ENCODE peak calls at places on chromosomes 5 and 9, in seven cellular contexts. I, R, S, Z, B, U and Y are unnamed samples.

GRCh38 chr5:158450761-158451160 is 591.8 kb upstream of the CLINT1 start:
- DNase-seq in I (peak), R (no peak), S (no peak), Z (no peak), B (no peak), U (no peak), Y (no peak)

GRCh38 chr5:18699681-18700080 is 1065.4 kb downstream of the TAF11L14 start:
- DNase-seq in I (peak), R (no peak), S (no peak), Z (no peak), B (no peak), U (no peak), Y (no peak)

GRCh38 chr9:86667307-86667706 is 280.0 kb downstream of the GAS1 start:
- DNase-seq in I (peak), R (peak), S (no peak), Z (no peak), B (peak), U (no peak), Y (no peak)

GRCh38 chr9:95116820-95117204 is 200.7 kb downstream of the FANCC start:
- DNase-seq in I (no peak), R (peak), S (no peak), Z (no peak), B (peak), U (no peak), Y (no peak)

GRCh38 chr5:103510851-103511553 is 51.6 kb downstream of the NUDT12 start:
- DNase-seq in I (peak), R (no peak), S (no peak), Z (no peak), B (no peak), U (no peak), Y (no peak)

GRCh38 chr5:62649025-62649424 is 70.4 kb downstream of the LRRC70 start:
- DNase-seq in I (no peak), R (no peak), S (no peak), Z (no peak), B (no peak), U (no peak), Y (no peak)

GRCh38 chr5:149387982-149388381 is 8.9 kb upstream of the IL17B start:
- DNase-seq in I (peak), R (peak), S (no peak), Z (no peak), B (no peak), U (no peak), Y (no peak)

GRCh38 chr5:150149618-150150017 is 6.0 kb downstream of the PDGFRB start:
- DNase-seq in I (no peak), R (no peak), S (no peak), Z (no peak), B (no peak), U (no peak), Y (no peak)

GRCh38 chr5:67063791-67064190 is 132.8 kb downstream of the CD180 start:
- DNase-seq in I (peak), R (peak), S (no peak), Z (no peak), B (peak), U (no peak), Y (no peak)

GRCh38 chr5:11048760-11049159 is 287.7 kb upstream of the DAP start:
- DNase-seq in I (no peak), R (no peak), S (no peak), Z (no peak), B (no peak), U (no peak), Y (no peak)

GRCh38 chr5:37717613-37718431 is 122.0 kb downstream of the GDNF start:
- DNase-seq in I (peak), R (peak), S (no peak), Z (no peak), B (no peak), U (no peak), Y (peak)

GRCh38 chr9:109181284-109181683 is 14.2 kb upstream of the FRRS1L start:
- DNase-seq in I (no peak), R (no peak), S (no peak), Z (peak), B (no peak), U (no peak), Y (no peak)

GRCh38 chr9:118305371-118305770 is 601.2 kb downstream of the TLR4 start:
- DNase-seq in I (no peak), R (no peak), S (no peak), Z (no peak), B (no peak), U (no peak), Y (no peak)

GRCh38 chr9:137115394-137116026 is 977 bp upstream of the DPP7 start:
- DNase-seq in I (no peak), R (no peak), S (no peak), Z (no peak), B (no peak), U (no peak), Y (no peak)

GRCh38 chr5:142726188-142726731 is 40.4 kb upstream of the FGF1 start:
- DNase-seq in I (peak), R (peak), S (no peak), Z (no peak), B (peak), U (no peak), Y (peak)

GRCh38 chr5:175813943-175814630 is 57.3 kb upstream of the CPLX2 start:
- DNase-seq in I (no peak), R (no peak), S (no peak), Z (no peak), B (peak), U (no peak), Y (no peak)

GRCh38 chr5:12840972-12841371 is 936.7 kb upstream of the CTNND2 start:
- DNase-seq in I (no peak), R (no peak), S (no peak), Z (no peak), B (no peak), U (no peak), Y (no peak)

DNA sequence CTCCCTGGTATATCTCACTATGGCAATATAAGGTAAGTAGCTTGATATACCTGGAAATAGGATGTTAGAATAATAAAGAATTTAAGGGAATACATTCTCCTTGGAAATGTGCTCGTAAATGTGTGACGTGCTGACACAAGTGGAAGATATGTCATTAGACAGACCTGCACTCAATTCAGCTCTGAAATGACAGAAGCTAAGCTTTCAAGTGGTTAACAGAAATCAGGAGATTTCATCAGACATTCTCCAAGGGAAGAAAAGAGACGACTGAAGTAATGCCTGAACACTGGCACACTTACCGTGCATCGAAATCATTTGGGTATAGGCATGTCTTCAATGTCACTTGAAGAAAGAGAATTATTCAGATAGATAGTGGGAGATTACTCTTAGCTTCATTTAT is 933.3 kb upstream of the CTNND2 start:
- DNase-seq in I (no peak), R (no peak), S (no peak), Z (no peak), B (no peak), U (no peak), Y (no peak)
- TF ChIP-seq CTCF in I (no peak), R (no peak), S (no peak), Z (no peak), B (no peak), U (no peak), Y (no peak)

DNA sequence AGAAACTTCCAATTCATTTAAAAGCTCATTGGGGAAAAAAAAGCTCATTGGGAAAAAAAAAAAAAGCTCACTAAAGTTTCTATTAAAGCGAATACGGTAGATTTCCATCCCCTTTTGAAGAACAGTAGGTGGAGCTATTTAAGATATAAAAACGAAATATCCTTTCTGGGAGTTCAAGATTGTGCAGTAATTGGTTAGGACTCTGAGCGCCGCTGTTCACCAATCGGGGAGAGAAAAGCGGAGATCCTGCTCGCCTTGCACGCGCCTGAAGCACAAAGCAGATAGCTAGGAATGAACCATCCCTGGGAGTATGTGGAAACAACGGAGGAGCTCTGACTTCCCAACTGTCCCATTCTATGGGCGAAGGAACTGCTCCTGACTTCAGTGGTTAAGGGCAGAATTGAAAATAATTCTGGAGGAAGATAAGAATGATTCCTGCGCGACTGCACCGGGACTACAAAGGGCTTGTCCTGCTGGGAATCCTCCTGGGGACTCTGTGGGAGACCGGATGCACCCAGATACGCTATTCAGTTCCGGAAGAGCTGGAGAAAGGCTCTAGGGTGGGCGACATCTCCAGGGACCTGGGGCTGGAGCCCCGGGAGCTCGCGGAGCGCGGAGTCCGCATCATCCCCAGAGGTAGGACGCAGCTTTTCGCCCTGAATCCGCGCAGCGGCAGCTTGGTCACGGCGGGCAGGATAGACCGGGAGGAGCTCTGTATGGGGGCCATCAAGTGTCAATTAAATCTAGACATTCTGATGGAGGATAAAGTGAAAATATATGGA is at the start of gene PCDHGA12:
- DNase-seq in I (peak), R (peak), S (no peak), Z (peak), B (peak), U (peak), Y (peak)
- H3K4me3 ChIP-seq in I (peak), R (peak), S (no peak), Z (peak), B (peak), U (peak), Y (peak)

DNA sequence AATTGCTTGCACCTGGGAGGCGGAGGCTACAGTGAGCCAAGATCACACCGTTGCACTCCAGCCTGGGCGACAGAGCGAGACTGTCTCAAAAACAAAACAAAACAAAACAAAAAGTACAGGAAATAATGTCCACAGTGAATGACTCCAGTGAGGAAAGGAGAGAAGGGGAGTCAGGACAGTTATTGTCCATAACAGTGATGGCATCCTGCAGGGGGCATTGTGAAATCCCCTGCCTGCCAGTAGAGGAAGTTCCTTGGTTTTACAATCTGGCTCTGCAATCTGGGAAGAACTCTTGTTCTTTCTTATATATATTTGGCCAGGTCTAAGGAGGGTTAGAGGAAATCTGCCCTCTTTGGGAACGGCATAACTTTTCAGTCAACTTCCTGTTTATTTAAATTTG is 8.2 kb downstream of the SH3GL2 start:
- DNase-seq in I (no peak), R (no peak), S (no peak), Z (no peak), B (no peak), U (no peak), Y (no peak)
- TF ChIP-seq CTCF in I (no peak), R (no peak), S (no peak), Z (no peak), B (no peak), U (no peak), Y (peak)

GRCh38 chr5:101675510-101675909 is 620.6 kb downstream of the SLCO4C1 start:
- DNase-seq in I (no peak), R (no peak), S (no peak), Z (no peak), B (no peak), U (no peak), Y (no peak)

GRCh38 chr5:101676646-101677045 is 619.4 kb downstream of the SLCO4C1 start:
- DNase-seq in I (no peak), R (no peak), S (no peak), Z (no peak), B (no peak), U (no peak), Y (no peak)

GRCh38 chr5:101678494-101679193 is 617.4 kb downstream of the SLCO4C1 start:
- DNase-seq in I (peak), R (peak), S (no peak), Z (peak), B (peak), U (no peak), Y (peak)

GRCh38 chr5:101679816-101680215 is 616.3 kb downstream of the SLCO4C1 start:
- DNase-seq in I (peak), R (peak), S (no peak), Z (no peak), B (peak), U (no peak), Y (no peak)

GRCh38 chr5:101677961-101678360 is 618.1 kb downstream of the SLCO4C1 start:
- DNase-seq in I (no peak), R (no peak), S (no peak), Z (no peak), B (no peak), U (no peak), Y (no peak)
- H3K4me3 ChIP-seq in I (no peak), R (no peak), S (no peak), Z (no peak), B (no peak), U (no peak), Y (no peak)

DNA sequence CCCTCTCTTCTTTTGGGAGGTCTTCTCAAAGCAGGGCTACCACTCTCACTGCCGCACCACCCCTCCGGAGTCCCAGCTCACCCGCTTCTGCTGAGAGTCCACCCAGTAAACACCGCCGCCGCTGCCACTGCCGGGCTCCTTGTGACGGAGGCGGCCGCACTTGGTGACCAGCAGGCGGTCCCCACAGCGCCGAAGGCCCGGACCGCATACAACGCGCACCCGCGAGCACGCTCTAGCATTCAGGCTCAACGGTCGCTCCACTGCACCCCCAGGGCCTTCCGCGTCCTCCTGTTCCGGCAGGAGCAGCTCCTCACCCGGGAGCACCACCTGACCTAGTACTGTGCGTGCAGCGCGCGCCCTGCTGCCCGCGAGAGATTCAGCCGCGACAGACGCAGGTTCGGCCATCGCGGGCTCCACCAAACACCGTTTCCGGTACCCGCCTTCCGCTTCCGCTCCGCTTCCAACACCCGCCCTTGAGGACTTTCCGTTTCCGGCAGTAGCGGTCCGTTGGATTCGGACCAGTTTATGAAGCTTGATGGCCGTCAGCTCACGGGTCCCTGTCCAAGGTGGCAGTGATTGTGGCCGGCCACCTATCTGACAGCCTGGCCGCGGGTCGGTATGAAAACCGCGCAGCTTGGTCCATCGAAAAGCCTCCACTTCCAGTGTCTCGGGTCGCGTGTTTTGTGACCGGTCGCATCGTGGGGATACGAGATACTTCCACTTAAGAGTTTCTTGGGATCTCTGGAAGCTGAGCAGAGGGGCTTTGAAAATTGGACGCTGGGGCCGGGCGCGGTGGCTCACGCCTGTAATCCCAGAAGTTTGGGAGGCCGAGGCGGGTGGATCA is at the start of gene EXOSC3:
- DNase-seq in I (peak), R (peak), S (peak), Z (peak), B (peak), U (peak), Y (peak)
- TF ChIP-seq CTCF in I (no peak), R (no peak), S (no peak), Z (no peak), B (peak), U (no peak), Y (no peak)